ENCODE peak calls at places on chromosomes 13 and 19, in eight cellular contexts. T, S, Y, G, O, X, Z and K are unnamed samples.

GRCh38 chr13:29472317-29472961 is 123.0 kb downstream of the SLC7A1 start:
- DNase-seq in T (peak), S (no peak), Y (no peak), G (peak), O (no peak), X (peak), Z (peak), K (peak)

GRCh38 chr13:74794147-74794546 is 659.9 kb upstream of the KLF12 start:
- DNase-seq in T (no peak), S (no peak), Y (no peak), G (no peak), O (no peak), X (no peak), Z (no peak), K (no peak)

GRCh38 chr19:4851551-4852290 is 15.7 kb downstream of the PLIN3 start:
- DNase-seq in T (peak), S (peak), Y (peak), G (peak), O (peak), X (peak), Z (peak), K (peak)

GRCh38 chr13:107824636-107825035 is 390.7 kb downstream of the LIG4 start:
- DNase-seq in T (no peak), S (no peak), Y (no peak), G (no peak), O (no peak), X (no peak), Z (no peak), K (no peak)

GRCh38 chr13:73816702-73817101 is 317.5 kb downstream of the KLF12 start:
- DNase-seq in T (no peak), S (no peak), Y (no peak), G (no peak), O (no peak), X (no peak), Z (no peak), K (no peak)

GRCh38 chr13:22018297-22019210 is 347.7 kb downstream of the FGF9 start:
- DNase-seq in T (no peak), S (no peak), Y (no peak), G (no peak), O (no peak), X (no peak), Z (no peak), K (no peak)

GRCh38 chr13:43432948-43433347 is 353.8 kb downstream of the ENOX1 start:
- DNase-seq in T (no peak), S (no peak), Y (no peak), G (no peak), O (no peak), X (no peak), Z (no peak), K (no peak)

GRCh38 chr19:35843676-35844481 is 8.4 kb downstream of the NPHS1 start:
- DNase-seq in T (peak), S (no peak), Y (no peak), G (no peak), O (no peak), X (no peak), Z (peak), K (no peak)

GRCh38 chr13:44629465-44630183 is 53.5 kb upstream of the TSC22D1 start:
- DNase-seq in T (no peak), S (no peak), Y (no peak), G (peak), O (no peak), X (no peak), Z (no peak), K (no peak)

GRCh38 chr19:45468803-45469131 is 971 bp downstream of the FOSB start:
- DNase-seq in T (peak), S (no peak), Y (no peak), G (no peak), O (no peak), X (no peak), Z (no peak), K (no peak)

GRCh38 chr19:29013325-29013724 is 199.6 kb downstream of the UQCRFS1 start:
- DNase-seq in T (no peak), S (no peak), Y (no peak), G (no peak), O (no peak), X (no peak), Z (no peak), K (no peak)

GRCh38 chr13:28049880-28050871 is 50.2 kb downstream of the FLT3 start:
- DNase-seq in T (no peak), S (no peak), Y (no peak), G (no peak), O (no peak), X (no peak), Z (no peak), K (no peak)

GRCh38 chr19:10086904-10087256 is 763 bp downstream of the SHFL start:
- DNase-seq in T (no peak), S (peak), Y (no peak), G (no peak), O (no peak), X (no peak), Z (peak), K (no peak)

GRCh38 chr13:98429531-98429930 is 147.4 kb downstream of the STK24 start:
- DNase-seq in T (no peak), S (no peak), Y (no peak), G (no peak), O (no peak), X (no peak), Z (no peak), K (no peak)

GRCh38 chr13:91133941-91134772 is 213.3 kb upstream of the MIR17HG start:
- DNase-seq in T (peak), S (no peak), Y (no peak), G (peak), O (peak), X (peak), Z (peak), K (peak)

GRCh38 chr19:43798546-43799409 is 3.5 kb downstream of the LYPD5 start:
- DNase-seq in T (peak), S (no peak), Y (no peak), G (no peak), O (peak), X (peak), Z (peak), K (peak)

GRCh38 chr13:35917942-35918645 is 213.1 kb downstream of the DCLK1 start:
- DNase-seq in T (no peak), S (no peak), Y (no peak), G (no peak), O (no peak), X (no peak), Z (no peak), K (no peak)

GRCh38 chr19:16038196-16038695 is 38.0 kb upstream of the TPM4 start:
- DNase-seq in T (no peak), S (no peak), Y (no peak), G (no peak), O (no peak), X (no peak), Z (no peak), K (no peak)

GRCh38 chr19:49772850-49773432 is 6.1 kb downstream of the AP2A1 start:
- DNase-seq in T (no peak), S (no peak), Y (no peak), G (no peak), O (no peak), X (no peak), Z (no peak), K (no peak)

GRCh38 chr13:65264066-65264465 is 1966.1 kb downstream of the PCDH9 start:
- DNase-seq in T (no peak), S (no peak), Y (no peak), G (no peak), O (no peak), X (no peak), Z (no peak), K (no peak)

GRCh38 chr19:40403262-40403984 is 9.8 kb downstream of the PRX start:
- DNase-seq in T (peak), S (peak), Y (peak), G (peak), O (peak), X (peak), Z (peak), K (peak)

GRCh38 chr19:47598407-47599349 is 10.3 kb upstream of the BICRA start:
- DNase-seq in T (peak), S (peak), Y (no peak), G (peak), O (peak), X (no peak), Z (no peak), K (no peak)

GRCh38 chr19:46471116-46471733 is at the start of gene PNMA8A:
- DNase-seq in T (peak), S (peak), Y (no peak), G (peak), O (peak), X (peak), Z (peak), K (peak)

GRCh38 chr19:51341976-51342580 is at the start of gene VSIG10L:
- DNase-seq in T (no peak), S (no peak), Y (no peak), G (no peak), O (no peak), X (no peak), Z (no peak), K (no peak)

GRCh38 chr13:109989155-109989554 is 202.8 kb upstream of the IRS2 start:
- DNase-seq in T (no peak), S (no peak), Y (no peak), G (peak), O (no peak), X (no peak), Z (no peak), K (no peak)

GRCh38 chr19:40627486-40628279 is 26.5 kb downstream of the LTBP4 start:
- DNase-seq in T (no peak), S (no peak), Y (no peak), G (no peak), O (no peak), X (no peak), Z (no peak), K (no peak)

GRCh38 chr13:112771877-112772538 is 82.2 kb downstream of the ATP11A start:
- DNase-seq in T (no peak), S (no peak), Y (no peak), G (no peak), O (no peak), X (no peak), Z (no peak), K (no peak)

GRCh38 chr13:49098771-49099512 is 121.2 kb upstream of the MLNR start:
- DNase-seq in T (peak), S (no peak), Y (no peak), G (peak), O (no peak), X (no peak), Z (no peak), K (no peak)
- TF ChIP-seq CTCF in T (peak), S (peak), Y (no peak), G (peak), O (no peak), X (peak), Z (peak), K (no peak)

DNA sequence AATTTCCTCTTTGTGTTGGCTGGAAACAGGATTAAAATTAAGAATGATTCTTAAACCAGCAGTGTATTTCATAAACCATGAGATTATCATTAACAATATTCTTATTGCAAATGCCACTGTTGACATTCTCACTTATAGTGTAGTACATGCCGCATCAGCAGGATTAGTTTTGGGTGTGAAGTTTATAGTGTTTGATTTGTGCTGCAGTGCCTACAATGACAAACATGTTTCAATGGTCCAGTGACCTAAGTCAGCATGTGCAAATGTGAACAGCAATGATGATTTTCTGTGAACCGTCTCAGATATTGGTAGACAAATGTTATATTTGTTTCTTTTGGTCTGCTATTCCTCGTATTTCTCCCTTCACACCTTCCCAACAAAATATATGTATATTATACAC is 49.8 kb upstream of the TDRD3 start:
- DNase-seq in T (no peak), S (no peak), Y (no peak), G (no peak), O (no peak), X (no peak), Z (no peak), K (no peak)
- TF ChIP-seq CTCF in T (no peak), S (no peak), Y (no peak), G (no peak), O (no peak), X (no peak), Z (no peak), K (no peak)

GRCh38 chr19:2255112-2255845 is 938 bp downstream of the JSRP1 start:
- DNase-seq in T (no peak), S (no peak), Y (no peak), G (no peak), O (no peak), X (no peak), Z (no peak), K (peak)

GRCh38 chr19:2253106-2254051 is 2.8 kb downstream of the JSRP1 start:
- DNase-seq in T (no peak), S (no peak), Y (no peak), G (no peak), O (no peak), X (no peak), Z (peak), K (peak)

GRCh38 chr19:2255982-2256685 is at the start of gene JSRP1:
- DNase-seq in T (no peak), S (no peak), Y (no peak), G (no peak), O (no peak), X (no peak), Z (no peak), K (peak)

GRCh38 chr19:2252481-2253105 is 3.5 kb downstream of the AMH start:
- DNase-seq in T (no peak), S (no peak), Y (no peak), G (no peak), O (no peak), X (no peak), Z (no peak), K (peak)

GRCh38 chr19:2254052-2254872 is 2.0 kb downstream of the JSRP1 start:
- DNase-seq in T (no peak), S (no peak), Y (no peak), G (peak), O (no peak), X (peak), Z (peak), K (no peak)
- TF ChIP-seq CTCF in T (no peak), S (no peak), Y (no peak), G (peak), O (no peak), X (peak), Z (peak), K (no peak)

GRCh38 chr19:7363225-7363624 is 14.5 kb downstream of the ARHGEF18 start:
- DNase-seq in T (no peak), S (no peak), Y (no peak), G (no peak), O (no peak), X (no peak), Z (no peak), K (no peak)

GRCh38 chr19:7370546-7370945 is 21.8 kb downstream of the ARHGEF18 start:
- DNase-seq in T (no peak), S (no peak), Y (no peak), G (no peak), O (no peak), X (no peak), Z (no peak), K (no peak)

GRCh38 chr19:7368456-7368855 is 19.7 kb downstream of the ARHGEF18 start:
- DNase-seq in T (no peak), S (peak), Y (no peak), G (no peak), O (no peak), X (no peak), Z (no peak), K (no peak)

GRCh38 chr19:7371001-7371400 is 22.3 kb downstream of the ARHGEF18 start:
- DNase-seq in T (no peak), S (no peak), Y (no peak), G (no peak), O (no peak), X (no peak), Z (no peak), K (no peak)

GRCh38 chr19:7366701-7367420 is 18.1 kb downstream of the ARHGEF18 start:
- DNase-seq in T (peak), S (no peak), Y (no peak), G (peak), O (no peak), X (no peak), Z (no peak), K (peak)
- TF ChIP-seq CTCF in T (peak), S (peak), Y (no peak), G (peak), O (no peak), X (peak), Z (no peak), K (peak)

DNA sequence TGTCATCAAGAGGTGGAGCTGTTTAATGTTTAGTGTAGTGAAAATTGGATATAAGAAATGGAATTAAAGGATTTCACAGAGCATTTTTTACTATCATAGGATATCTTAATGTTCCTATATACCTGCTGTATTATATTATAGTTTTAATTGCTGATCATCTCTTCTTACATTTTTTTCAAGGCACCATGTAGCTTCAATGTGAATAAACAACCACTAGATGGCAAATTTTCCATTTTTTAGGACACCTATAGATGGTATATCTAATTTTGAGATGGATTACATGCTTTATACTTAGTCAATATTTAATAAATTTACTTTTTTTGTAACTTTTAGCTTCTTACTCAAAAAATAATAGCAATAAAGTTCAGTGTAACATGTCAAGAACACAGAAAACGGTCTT is 9.0 kb upstream of the ATXN8OS start:
- DNase-seq in T (no peak), S (no peak), Y (no peak), G (peak), O (no peak), X (no peak), Z (no peak), K (no peak)
- TF ChIP-seq CTCF in T (no peak), S (no peak), Y (no peak), G (peak), O (no peak), X (peak), Z (peak), K (no peak)

GRCh38 chr19:48738557-48739399 is 1.6 kb downstream of the RASIP1 start:
- DNase-seq in T (peak), S (peak), Y (peak), G (peak), O (peak), X (peak), Z (peak), K (peak)
- TF ChIP-seq CTCF in T (peak), S (peak), Y (no peak), G (peak), O (no peak), X (peak), Z (no peak), K (peak)

GRCh38 chr19:13082192-13083007 is 20.3 kb downstream of the LYL1 start:
- DNase-seq in T (peak), S (peak), Y (no peak), G (peak), O (no peak), X (no peak), Z (peak), K (no peak)
- TF ChIP-seq CTCF in T (peak), S (peak), Y (no peak), G (peak), O (peak), X (no peak), Z (peak), K (no peak)